ENCODE peak calls at places on chromosomes 12 and 14, in six cellular contexts. A is adrenal gland, O is WTC11, N is AG09319, V is GM20000, B is cardiac muscle cell. X is an unnamed sample.

GRCh38 chr12:4489551-4489950 is 43.9 kb upstream of the FGF6 start:
- DNase-seq in A (no peak), O (no peak), N (no peak), V (no peak), B (no peak), X (no peak)

GRCh38 chr12:52434096-52434733 is at the start of gene KRT75:
- DNase-seq in A (no peak), O (no peak), N (no peak), V (no peak), B (no peak), X (no peak)

GRCh38 chr12:114762490-114763110 is 78.6 kb upstream of the TBX3 start:
- DNase-seq in A (no peak), O (no peak), N (no peak), V (no peak), B (peak; percentile 69), X (no peak)

GRCh38 chr12:45205165-45205825 is 10.6 kb upstream of the ANO6 start:
- DNase-seq in A (no peak), O (no peak), N (no peak), V (no peak), B (no peak), X (no peak)

GRCh38 chr14:100640481-100641273 is 53.5 kb upstream of the BEGAIN start:
- DNase-seq in A (no peak), O (no peak), N (no peak), V (peak; percentile 63), B (peak; percentile 22), X (no peak)

GRCh38 chr12:12502813-12503146 is 59.9 kb downstream of the DUSP16 start:
- DNase-seq in A (no peak), O (no peak), N (no peak), V (no peak), B (no peak), X (no peak)

GRCh38 chr12:42094277-42094676 is 50.4 kb downstream of the GXYLT1 start:
- DNase-seq in A (peak; percentile 46), O (no peak), N (no peak), V (no peak), B (peak; percentile 70), X (no peak)

GRCh38 chr12:126353604-126354003 is 1288.4 kb downstream of the AACS start:
- DNase-seq in A (no peak), O (no peak), N (peak; percentile 22), V (no peak), B (peak; percentile 48), X (no peak)

GRCh38 chr12:46555379-46555778 is 182.8 kb upstream of the SLC38A2 start:
- DNase-seq in A (no peak), O (no peak), N (peak; percentile 66), V (no peak), B (peak; percentile 87), X (no peak)

GRCh38 chr12:11684393-11684792 is 34.9 kb downstream of the ETV6 start:
- DNase-seq in A (no peak), O (no peak), N (no peak), V (no peak), B (no peak), X (no peak)

GRCh38 chr12:5433081-5433839 is 1.4 kb downstream of the NTF3 start:
- DNase-seq in A (no peak), O (peak; percentile 42), N (no peak), V (no peak), B (no peak), X (no peak)

GRCh38 chr14:105935384-105935783 is 409.0 kb downstream of the TMEM121 start:
- DNase-seq in A (no peak), O (no peak), N (no peak), V (no peak), B (no peak), X (no peak)

GRCh38 chr12:72792889-72793288 is 520.7 kb downstream of the TRHDE start:
- DNase-seq in A (no peak), O (no peak), N (no peak), V (no peak), B (no peak), X (no peak)

GRCh38 chr12:52984136-52984535 is 22.1 kb upstream of the EIF4B start:
- DNase-seq in A (no peak), O (no peak), N (no peak), V (no peak), B (no peak), X (no peak)

GRCh38 chr12:111664961-111665865 is 20.5 kb downstream of the BRAP start:
- DNase-seq in A (no peak), O (no peak), N (no peak), V (no peak), B (no peak), X (no peak)

GRCh38 chr12:104456950-104457745 is 400 bp downstream of the CHST11 start:
- DNase-seq in A (peak; percentile 74), O (peak; percentile 55), N (peak; percentile 29), V (peak; percentile 82), B (peak; percentile 80), X (peak; percentile 51)

GRCh38 chr14:75428230-75429104 is 645 bp downstream of the JDP2 start:
- DNase-seq in A (peak; percentile 54), O (peak; percentile 21), N (no peak), V (peak; percentile 70), B (peak; percentile 44), X (peak; percentile 9)

GRCh38 chr12:21583587-21583986 is 21.1 kb downstream of the GYS2 start:
- DNase-seq in A (no peak), O (no peak), N (no peak), V (no peak), B (no peak), X (no peak)

DNA sequence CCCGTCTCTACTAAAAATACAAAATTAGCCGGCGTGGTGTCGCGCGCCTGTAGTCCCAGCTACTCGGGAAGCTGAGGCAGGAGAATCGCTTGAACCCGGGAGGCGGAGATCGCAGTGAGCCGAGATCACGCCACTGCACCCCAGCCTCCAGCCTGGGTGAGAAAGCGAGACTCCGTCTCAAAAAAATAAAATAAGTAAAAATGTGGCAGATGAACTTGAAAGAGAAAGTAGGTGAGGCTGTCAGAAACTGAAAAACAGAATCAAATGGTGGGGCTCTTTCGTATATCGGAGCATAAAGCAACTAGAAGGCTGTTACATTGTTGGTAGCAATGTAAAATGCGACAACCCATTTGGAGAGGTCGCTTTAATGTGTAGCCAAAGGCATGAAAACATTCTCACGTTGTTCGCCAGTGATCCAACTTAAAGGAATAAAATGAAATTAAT is 767 bp upstream of the CCNT1 start:
- DNase-seq in A (no peak), O (no peak), N (no peak), V (peak; percentile 55), B (peak; percentile 15), X (no peak)
- TF ChIP-seq CTCF in A (no peak), O (no peak), N (no peak), V (no peak), B (no peak), X (no peak)

GRCh38 chr12:109778684-109779083 is 54.5 kb downstream of the TRPV4 start:
- DNase-seq in A (no peak), O (no peak), N (no peak), V (no peak), B (no peak), X (no peak)

GRCh38 chr12:109777544-109777943 is 55.7 kb downstream of the TRPV4 start:
- DNase-seq in A (peak; percentile 48), O (no peak), N (no peak), V (peak; percentile 75), B (peak; percentile 13), X (no peak)

GRCh38 chr12:109781668-109782321 is 51.4 kb downstream of the TRPV4 start:
- DNase-seq in A (no peak), O (no peak), N (no peak), V (no peak), B (no peak), X (no peak)

GRCh38 chr12:109776624-109777023 is 56.6 kb downstream of the TRPV4 start:
- DNase-seq in A (no peak), O (no peak), N (no peak), V (no peak), B (no peak), X (no peak)

GRCh38 chr12:109779382-109779781 is 53.8 kb downstream of the TRPV4 start:
- DNase-seq in A (no peak), O (no peak), N (no peak), V (no peak), B (no peak), X (no peak)
- TF ChIP-seq CTCF in A (no peak), O (no peak), N (no peak), V (no peak), B (no peak), X (no peak)

GRCh38 chr12:109347579-109347978 is at the start of gene MYO1H:
- DNase-seq in A (no peak), O (no peak), N (no peak), V (no peak), B (no peak), X (no peak)
- TF ChIP-seq CTCF in A (no peak), O (no peak), N (no peak), V (no peak), B (no peak), X (no peak)

GRCh38 chr12:26158078-26158764 is 33.4 kb upstream of the BHLHE41 start:
- DNase-seq in A (no peak), O (no peak), N (no peak), V (peak; percentile 13), B (no peak), X (no peak)
- TF ChIP-seq CTCF in A (no peak), O (no peak), N (no peak), V (no peak), B (no peak), X (no peak)

GRCh38 chr12:94145231-94145979 is 3.0 kb upstream of the PLXNC1 start:
- DNase-seq in A (no peak), O (no peak), N (peak; percentile 14), V (peak; percentile 55), B (peak; percentile 77), X (no peak)
- TF ChIP-seq CTCF in A (no peak), O (no peak), N (peak; percentile 45), V (no peak), B (peak; percentile 56), X (no peak)

GRCh38 chr14:91876492-91876891 is 9.2 kb upstream of the TC2N start:
- DNase-seq in A (no peak), O (no peak), N (no peak), V (no peak), B (no peak), X (no peak)
- TF ChIP-seq CTCF in A (no peak), O (no peak), N (no peak), V (no peak), B (no peak), X (no peak)